ENCODE peak calls at places on chromosomes 7 and 10, in five cellular contexts. V is PC-3, K is cardiac muscle cell, R is PC-9, C is aorta. I is an unnamed sample.

GRCh38 chr10:88249450-88249849 is 333.7 kb downstream of the RNLS start:
- DNase-seq in V (no peak), K (no peak), R (no peak), C (no peak), I (no peak)

GRCh38 chr10:64881257-64881656 is 1360.1 kb downstream of the REEP3 start:
- DNase-seq in V (no peak), K (no peak), R (no peak), C (no peak), I (no peak)

GRCh38 chr7:74449809-74450397 is 3.8 kb upstream of the GTF2IRD1 start:
- DNase-seq in V (peak; percentile 75), K (peak; percentile 69), R (no peak), C (peak; percentile 55), I (peak; percentile 62)

GRCh38 chr7:89738549-89738948 is 415.7 kb upstream of the STEAP1 start:
- DNase-seq in V (no peak), K (no peak), R (no peak), C (no peak), I (no peak)

GRCh38 chr10:3772349-3773222 is 12.4 kb downstream of the KLF6 start:
- DNase-seq in V (no peak), K (no peak), R (no peak), C (no peak), I (no peak)

GRCh38 chr10:102519246-102519805 is 15.6 kb downstream of the SUFU start:
- DNase-seq in V (no peak), K (no peak), R (no peak), C (no peak), I (no peak)

GRCh38 chr7:113289140-113289740 is 170.9 kb upstream of the SMIM30 start:
- DNase-seq in V (peak; percentile 56), K (peak; percentile 58), R (no peak), C (no peak), I (peak; percentile 45)

GRCh38 chr7:44580945-44581344 is 1.1 kb downstream of the TMED4 start:
- DNase-seq in V (peak; percentile 38), K (no peak), R (peak; percentile 97), C (no peak), I (peak; percentile 41)

GRCh38 chr7:34107306-34107705 is 202.0 kb downstream of the BMPER start:
- DNase-seq in V (peak; percentile 23), K (peak; percentile 86), R (no peak), C (no peak), I (no peak)

GRCh38 chr7:69787736-69788431 is 189.6 kb downstream of the AUTS2 start:
- DNase-seq in V (no peak), K (no peak), R (no peak), C (no peak), I (no peak)

GRCh38 chr7:45026984-45027773 is 27.2 kb downstream of the CCM2 start:
- DNase-seq in V (no peak), K (peak; percentile 38), R (no peak), C (no peak), I (no peak)

GRCh38 chr7:1693419-1693990 is 23.4 kb downstream of the ELFN1 start:
- DNase-seq in V (no peak), K (no peak), R (no peak), C (peak; percentile 35), I (peak; percentile 31)

GRCh38 chr7:14047709-14048399 is 58.4 kb upstream of the ETV1 start:
- DNase-seq in V (no peak), K (no peak), R (no peak), C (no peak), I (no peak)

GRCh38 chr10:92222603-92223275 is 68.1 kb downstream of the CPEB3 start:
- DNase-seq in V (peak; percentile 84), K (peak; percentile 59), R (peak; percentile 76), C (no peak), I (no peak)

GRCh38 chr10:90905925-90906324 is 15.0 kb downstream of the ANKRD1 start:
- DNase-seq in V (no peak), K (no peak), R (no peak), C (no peak), I (no peak)

GRCh38 chr7:32290015-32290414 is 200.2 kb downstream of the LSM5 start:
- DNase-seq in V (no peak), K (no peak), R (no peak), C (peak; percentile 48), I (no peak)

GRCh38 chr10:97278491-97278989 is 13.9 kb downstream of the ARHGAP19 start:
- DNase-seq in V (peak; percentile 68), K (peak; percentile 92), R (peak; percentile 57), C (no peak), I (no peak)

GRCh38 chr10:73537288-73537687 is 41.5 kb upstream of the PPP3CB start:
- DNase-seq in V (no peak), K (no peak), R (no peak), C (no peak), I (no peak)

GRCh38 chr7:154856737-154857136 is 146.2 kb downstream of the PAXIP1 start:
- DNase-seq in V (no peak), K (no peak), R (no peak), C (no peak), I (no peak)

GRCh38 chr10:31999261-31999660 is 57.0 kb downstream of the KIF5B start:
- DNase-seq in V (no peak), K (no peak), R (no peak), C (no peak), I (no peak)

GRCh38 chr7:84568786-84569185 is 374.2 kb upstream of the SEMA3A start:
- DNase-seq in V (no peak), K (no peak), R (no peak), C (no peak), I (no peak)

GRCh38 chr7:64098-64521 is 128.3 kb upstream of the FAM20C start:
- DNase-seq in V (peak; percentile 71), K (peak; percentile 81), R (peak; percentile 55), C (peak; percentile 73), I (no peak)

GRCh38 chr10:88791924-88792323 is 10.6 kb upstream of the LIPM start:
- DNase-seq in V (peak; percentile 38), K (peak; percentile 32), R (no peak), C (no peak), I (peak; percentile 49)

GRCh38 chr10:18684416-18684815 is 25.2 kb downstream of the ARL5B start:
- DNase-seq in V (no peak), K (no peak), R (no peak), C (no peak), I (no peak)

GRCh38 chr10:120734476-120735078 is 116.6 kb upstream of the WDR11 start:
- DNase-seq in V (peak; percentile 50), K (peak; percentile 33), R (no peak), C (no peak), I (no peak)

GRCh38 chr10:35453855-35454532 is 117.7 kb downstream of the CCNY start:
- DNase-seq in V (peak; percentile 89), K (peak; percentile 77), R (no peak), C (no peak), I (no peak)

GRCh38 chr7:135414850-135415439 is 95.0 kb downstream of the CNOT4 start:
- DNase-seq in V (peak; percentile 70), K (peak; percentile 73), R (peak; percentile 61), C (no peak), I (peak; percentile 72)

GRCh38 chr7:78039791-78040776 is 241.5 kb downstream of the PHTF2 start:
- DNase-seq in V (no peak), K (peak; percentile 20), R (no peak), C (peak; percentile 50), I (peak; percentile 44)

GRCh38 chr7:136869006-136869961 is 832 bp downstream of the CHRM2 start:
- DNase-seq in V (no peak), K (peak; percentile 9), R (no peak), C (no peak), I (no peak)

GRCh38 chr7:25216837-25217236 is 11.4 kb downstream of the NPVF start:
- DNase-seq in V (peak; percentile 79), K (peak; percentile 73), R (no peak), C (no peak), I (peak; percentile 44)

GRCh38 chr10:24886281-24886680 is 66.1 kb downstream of the PRTFDC1 start:
- DNase-seq in V (peak; percentile 44), K (no peak), R (peak; percentile 65), C (no peak), I (peak; percentile 71)

GRCh38 chr10:7593068-7593467 is 73.7 kb downstream of the ITIH5 start:
- DNase-seq in V (no peak), K (peak; percentile 31), R (no peak), C (peak; percentile 60), I (no peak)

DNA sequence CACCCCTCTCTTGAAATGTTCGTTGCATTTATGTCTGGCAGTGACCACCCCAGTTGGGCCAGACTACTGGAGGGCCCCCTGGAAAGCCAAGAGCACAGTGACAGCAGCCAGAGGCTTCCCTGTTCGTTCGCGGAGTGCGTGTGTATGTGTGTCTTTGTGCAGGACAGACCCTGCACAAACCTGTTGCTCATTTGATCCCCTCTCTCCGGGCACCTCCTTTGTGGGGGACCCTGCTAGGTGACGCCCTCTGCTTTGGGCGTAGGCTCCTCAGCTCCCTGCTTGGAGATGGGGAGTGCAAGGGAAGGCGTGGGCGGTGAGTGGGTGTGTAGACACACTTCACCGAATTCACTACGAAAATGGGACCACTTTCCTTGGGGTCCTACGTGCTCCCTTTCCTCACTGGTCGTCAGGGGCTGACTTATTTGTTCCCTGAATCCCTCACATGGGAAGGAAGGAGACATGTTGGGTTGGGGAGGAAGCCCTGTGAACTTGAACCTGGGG is 38.7 kb downstream of the AGAP3 start:
- DNase-seq in V (no peak), K (no peak), R (no peak), C (no peak), I (no peak)
- H3K4me3 ChIP-seq in V (no peak overlapping the region), K (no peak overlapping the region), R (no peak overlapping the region), C (no peak overlapping the region), I (no peak overlapping the region)

GRCh38 chr10:85778074-85778473 is 588.5 kb downstream of the GRID1 start:
- DNase-seq in V (no peak), K (no peak), R (no peak), C (no peak), I (no peak)
- H3K4me3 ChIP-seq in V (no peak overlapping the region), K (no peak overlapping the region), R (no peak overlapping the region), C (no peak overlapping the region), I (no peak overlapping the region)

GRCh38 chr10:129963831-129964501 is at the start of gene EBF3:
- DNase-seq in V (peak; percentile 9), K (peak; percentile 94), R (no peak), C (peak; percentile 82), I (peak; percentile 59)
- H3K4me3 ChIP-seq in V (peak within 1 kb of the TSS; percentile 62), K (peak within 1 kb of the TSS; percentile 33), R (no peak within 1 kb of the TSS), C (peak within 1 kb of the TSS; percentile 55), I (peak within 1 kb of the TSS; percentile 56)

GRCh38 chr10:108850138-108850854 is 1073.0 kb downstream of the XPNPEP1 start:
- DNase-seq in V (no peak), K (no peak), R (no peak), C (no peak), I (no peak)

GRCh38 chr10:108849688-108850087 is 1073.6 kb downstream of the XPNPEP1 start:
- DNase-seq in V (no peak), K (no peak), R (no peak), C (no peak), I (no peak)

GRCh38 chr10:108848016-108848415 is 1075.3 kb downstream of the XPNPEP1 start:
- DNase-seq in V (peak; percentile 1), K (no peak), R (no peak), C (no peak), I (no peak)

GRCh38 chr10:108852211-108852610 is 1071.1 kb downstream of the XPNPEP1 start:
- DNase-seq in V (no peak), K (no peak), R (no peak), C (no peak), I (no peak)
- H3K4me3 ChIP-seq in V (no peak overlapping the region), K (no peak overlapping the region), R (no peak overlapping the region), C (no peak overlapping the region), I (no peak overlapping the region)

GRCh38 chr10:131790021-131790420 is 110.8 kb upstream of the PPP2R2D start:
- DNase-seq in V (peak; percentile 1), K (no peak), R (no peak), C (no peak), I (peak; percentile 42)
- H3K4me3 ChIP-seq in V (no peak overlapping the region), K (no peak overlapping the region), R (no peak overlapping the region), C (no peak overlapping the region), I (no peak overlapping the region)